ENCODE peak calls at places on chromosomes 4 and X, in nine cellular contexts. W is adrenal gland, C is AG09319, Q is GM12865, L is brain microvascular endothelial cell, G is astrocyte of the cerebellum, X is GM13977, F is AG10803, D is WTC11. H is an unnamed sample.

GRCh38 chrX:43728002-43728401 is 71.9 kb downstream of the MAOA start:
- DNase-seq in W (no peak), C (no peak), Q (no peak), L (no peak), G (no peak), X (no peak), F (no peak), D (no peak), H (no peak)

GRCh38 chr4:26762650-26763049 is 98.0 kb upstream of the STIM2 start:
- DNase-seq in W (no peak), C (no peak), Q (no peak), L (no peak), G (peak; percentile 12), X (no peak), F (no peak), D (no peak), H (no peak)

GRCh38 chr4:96183630-96184029 is 343.7 kb downstream of the PDHA2 start:
- DNase-seq in W (no peak), C (no peak), Q (no peak), L (no peak), G (no peak), X (no peak), F (no peak), D (no peak), H (no peak)

GRCh38 chr4:133000012-133000411 is 149.1 kb upstream of the PCDH10 start:
- DNase-seq in W (no peak), C (no peak), Q (no peak), L (peak; percentile 12), G (peak; percentile 4), X (no peak), F (no peak), D (no peak), H (no peak)

GRCh38 chrX:131830400-131831184 is 192.5 kb upstream of the STK26 start:
- DNase-seq in W (peak; percentile 52), C (peak; percentile 37), Q (no peak), L (peak; percentile 78), G (peak; percentile 68), X (no peak), F (peak; percentile 63), D (peak; percentile 73), H (peak; percentile 70)

GRCh38 chr4:1226598-1226997 is 22.3 kb downstream of the CTBP1 start:
- DNase-seq in W (no peak), C (no peak), Q (no peak), L (no peak), G (no peak), X (no peak), F (no peak), D (no peak), H (no peak)

GRCh38 chr4:154528866-154529265 is 21.3 kb downstream of the PLRG1 start:
- DNase-seq in W (no peak), C (no peak), Q (no peak), L (no peak), G (no peak), X (no peak), F (no peak), D (no peak), H (no peak)

GRCh38 chr4:85555210-85555609 is 80.3 kb downstream of the ARHGAP24 start:
- DNase-seq in W (no peak), C (no peak), Q (peak; percentile 72), L (no peak), G (no peak), X (no peak), F (peak; percentile 21), D (no peak), H (no peak)

GRCh38 chr4:152308925-152309324 is 227.0 kb downstream of the FBXW7 start:
- DNase-seq in W (no peak), C (no peak), Q (no peak), L (no peak), G (no peak), X (no peak), F (no peak), D (no peak), H (no peak)

GRCh38 chr4:169583563-169583962 is 28.8 kb downstream of the NEK1 start:
- DNase-seq in W (no peak), C (peak; percentile 7), Q (no peak), L (peak; percentile 6), G (no peak), X (no peak), F (peak; percentile 52), D (no peak), H (no peak)

GRCh38 chrX:76454456-76454927 is 27.0 kb downstream of the MAGEE1 start:
- DNase-seq in W (no peak), C (no peak), Q (peak; percentile 26), L (peak; percentile 9), G (no peak), X (no peak), F (peak; percentile 17), D (peak; percentile 12), H (no peak)

GRCh38 chrX:54223581-54223980 is 40.5 kb upstream of the FAM120C start:
- DNase-seq in W (no peak), C (no peak), Q (no peak), L (no peak), G (no peak), X (no peak), F (no peak), D (no peak), H (no peak)
- TF ChIP-seq CTCF in W (no peak), C (no peak), Q (no peak), L (no peak), G (no peak), X (no peak), F (no peak), D (no peak), H (no peak)

GRCh38 chr4:7323872-7324650 is 110.7 kb downstream of the PSAPL1 start:
- DNase-seq in W (no peak), C (no peak), Q (no peak), L (no peak), G (no peak), X (no peak), F (no peak), D (no peak), H (no peak)
- TF ChIP-seq CTCF in W (no peak), C (no peak), Q (no peak), L (no peak), G (no peak), X (no peak), F (no peak), D (no peak), H (no peak)

GRCh38 chr4:82430193-82431025 is at the start of the genes ENOPH1 and HNRNPDL:
- DNase-seq in W (peak; percentile 96), C (peak; percentile 83), Q (peak; percentile 98), L (peak; percentile 96), G (peak; percentile 90), X (peak; percentile 96), F (peak; percentile 91), D (peak; percentile 95), H (peak; percentile 99)
- TF ChIP-seq CTCF in W (peak; percentile 14), C (no peak), Q (no peak), L (no peak), G (no peak), X (no peak), F (no peak), D (no peak), H (no peak)

GRCh38 chrX:44945736-44946135 is 72.7 kb downstream of the KDM6A start:
- DNase-seq in W (no peak), C (no peak), Q (peak; percentile 1), L (no peak), G (no peak), X (no peak), F (no peak), D (no peak), H (no peak)
- TF ChIP-seq CTCF in W (peak; percentile 17), C (no peak), Q (peak; percentile 7), L (peak; percentile 17), G (no peak), X (no peak), F (no peak), D (no peak), H (no peak)

DNA sequence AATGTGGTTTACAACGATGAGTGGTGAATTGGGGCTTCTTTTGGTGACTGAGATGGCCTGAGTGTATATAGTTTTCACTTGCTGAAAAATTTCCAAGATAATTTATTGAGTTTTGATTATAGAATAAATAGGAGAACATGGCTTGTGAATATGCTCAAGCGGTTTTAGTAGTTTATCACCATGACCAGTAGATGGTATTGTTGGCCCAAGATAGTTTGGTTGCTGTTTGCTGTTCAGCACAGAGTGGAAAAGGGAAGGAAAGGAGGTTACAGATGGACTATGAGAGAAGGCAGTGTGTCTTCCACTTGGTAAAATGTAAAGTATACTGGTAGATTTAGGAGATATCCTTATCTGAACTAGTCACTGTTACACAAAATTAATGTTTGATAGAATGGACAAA is 55.8 kb upstream of the POU4F2 start:
- DNase-seq in W (no peak), C (no peak), Q (no peak), L (no peak), G (no peak), X (no peak), F (no peak), D (no peak), H (no peak)
- TF ChIP-seq CTCF in W (no peak), C (no peak), Q (no peak), L (no peak), G (no peak), X (no peak), F (no peak), D (no peak), H (peak; percentile 15)

GRCh38 chrX:65745992-65746391 is 78.5 kb downstream of the MSN start:
- DNase-seq in W (no peak), C (no peak), Q (no peak), L (no peak), G (no peak), X (no peak), F (no peak), D (no peak), H (no peak)
- TF ChIP-seq CTCF in W (no peak), C (no peak), Q (no peak), L (peak; percentile 27), G (no peak), X (peak; percentile 34), F (no peak), D (no peak), H (no peak)

GRCh38 chr4:65868096-65868824 is 198.0 kb upstream of the EPHA5 start:
- DNase-seq in W (no peak), C (no peak), Q (no peak), L (no peak), G (no peak), X (no peak), F (no peak), D (no peak), H (no peak)

GRCh38 chr4:65861993-65862392 is 191.7 kb upstream of the EPHA5 start:
- DNase-seq in W (no peak), C (no peak), Q (no peak), L (no peak), G (no peak), X (no peak), F (no peak), D (no peak), H (no peak)

GRCh38 chr4:65865489-65865888 is 195.2 kb upstream of the EPHA5 start:
- DNase-seq in W (no peak), C (no peak), Q (peak; percentile 6), L (peak; percentile 7), G (no peak), X (no peak), F (peak; percentile 1), D (no peak), H (no peak)
- TF ChIP-seq CTCF in W (no peak), C (peak; percentile 1), Q (peak; percentile 15), L (peak; percentile 62), G (peak; percentile 19), X (peak; percentile 38), F (peak; percentile 21), D (peak; percentile 22), H (peak; percentile 54)

GRCh38 chrX:36867143-36867542 is 141.0 kb upstream of the FAM47C start:
- DNase-seq in W (no peak), C (no peak), Q (peak; percentile 1), L (peak; percentile 0), G (peak; percentile 9), X (peak; percentile 5), F (peak; percentile 9), D (no peak), H (no peak)
- TF ChIP-seq CTCF in W (peak; percentile 38), C (peak; percentile 51), Q (no peak), L (peak; percentile 26), G (peak; percentile 38), X (peak; percentile 46), F (peak; percentile 50), D (no peak), H (peak; percentile 28)

H was measured in glutamatergic neuron.